ENCODE peak calls at places on chromosomes 11 and 22, in ten cellular contexts. H is fibroblast of lung; Y is NCI-H460; W is kidney glomerular epithelial cell; G is transverse colon; M is LNCaP clone FGC; I is breast epithelium; D is fibroblast of the conjunctiva; Z is stimulated activated CD4-positive, alpha-beta T cell treated with anti-CD3 and anti-CD28 coated beads, Interleukin-12 subunit alpha, Interleukin-12 subunit beta, amount 100 ng/mL, for 24 hours; O is AG09319. E is an unnamed sample.

GRCh38 chr11:44939673-44940072 is 11.0 kb downstream of the TP53I11 start:
- DNase-seq in G (no peak), D (no peak), Z (no peak), O (no peak), M (no peak), W (no peak), I (no peak), H (peak), Y (no peak), E (no peak)

GRCh38 chr11:61161190-61162091 is at the start of gene VPS37C:
- DNase-seq in Z (peak), O (peak), I (peak), W (peak), G (peak), M (no peak), H (peak), Y (peak), D (peak), E (peak)

GRCh38 chr11:47516984-47517853 is 35.7 kb downstream of the CELF1 start:
- DNase-seq in G (no peak), I (no peak), D (no peak), W (no peak), Z (no peak), H (no peak), Y (no peak), O (no peak), M (no peak), E (no peak)

GRCh38 chr11:87473174-87473573 is 435.4 kb downstream of the TMEM135 start:
- DNase-seq in G (no peak), I (no peak), M (no peak), H (peak), Y (no peak), O (no peak), D (peak), W (peak), Z (no peak), E (no peak)

GRCh38 chr11:68038718-68039525 is at the start of gene TCIRG1:
- DNase-seq in Z (peak), O (peak), D (peak), G (peak), M (peak), H (peak), W (peak), Y (peak), I (peak), E (peak)

GRCh38 chr22:17095538-17095937 is 10.7 kb downstream of the IL17RA start:
- DNase-seq in I (no peak), O (no peak), G (no peak), Z (no peak), H (no peak), W (no peak), Y (no peak), M (no peak), D (no peak), E (no peak)

GRCh38 chr22:41917375-41917905 is 2.6 kb upstream of the SHISA8 start:
- DNase-seq in W (no peak), O (no peak), H (no peak), Z (no peak), M (no peak), D (no peak), G (no peak), I (no peak), Y (no peak), E (no peak)

GRCh38 chr11:59787816-59788215 is 22.8 kb downstream of the MRPL16 start:
- DNase-seq in I (no peak), D (no peak), O (no peak), M (no peak), H (peak), G (no peak), W (peak), Z (no peak), Y (no peak), E (no peak)

GRCh38 chr11:61327669-61328071 is 5.2 kb downstream of the DDB1 start:
- DNase-seq in G (no peak), W (no peak), I (no peak), H (no peak), O (no peak), Z (no peak), D (no peak), M (no peak), Y (no peak), E (no peak)

GRCh38 chr22:45237065-45237990 is 3.4 kb downstream of the KIAA0930 start:
- DNase-seq in W (no peak), G (no peak), I (no peak), Z (no peak), Y (no peak), O (no peak), D (no peak), H (no peak), M (no peak), E (no peak)

GRCh38 chr22:35350539-35351503 is 30.1 kb upstream of the HMOX1 start:
- DNase-seq in I (peak), D (peak), Z (peak), O (peak), H (peak), W (peak), G (peak), Y (peak), M (peak), E (peak)